ENCODE peak calls at places on chromosomes 7 and 10, in seven cellular contexts. O, N, T, C, D, X and P are unnamed samples.

GRCh38 chr10:88456730-88457129 is 126.4 kb downstream of the RNLS start:
- DNase-seq in O (no peak), N (no peak), T (no peak), C (no peak), D (no peak), X (no peak), P (no peak)

GRCh38 chr7:69457912-69458491 is 140.3 kb upstream of the AUTS2 start:
- DNase-seq in O (no peak), N (no peak), T (no peak), C (no peak), D (no peak), X (no peak), P (no peak)

GRCh38 chr10:114260366-114260765 is 21.3 kb downstream of the VWA2 start:
- DNase-seq in O (no peak), N (no peak), T (no peak), C (no peak), D (no peak), X (no peak), P (no peak)

GRCh38 chr10:34862892-34863291 is 47.8 kb upstream of the PARD3 start:
- DNase-seq in O (no peak), N (no peak), T (no peak), C (no peak), D (no peak), X (no peak), P (no peak)

GRCh38 chr10:110356628-110357245 is 52.0 kb upstream of the SMNDC1 start:
- DNase-seq in O (peak; percentile 72), N (no peak), T (no peak), C (peak; percentile 100), D (no peak), X (peak; percentile 30), P (peak; percentile 78)

GRCh38 chr7:111499027-111499426 is 63.3 kb downstream of the IMMP2L start:
- DNase-seq in O (peak; percentile 7), N (peak; percentile 28), T (no peak), C (no peak), D (no peak), X (peak; percentile 55), P (peak; percentile 80)

GRCh38 chr10:103767756-103768155 is 87.6 kb downstream of the SH3PXD2A start:
- DNase-seq in O (no peak), N (no peak), T (no peak), C (no peak), D (no peak), X (no peak), P (no peak)

GRCh38 chr10:131170042-131170983 is 141.2 kb downstream of the TCERG1L start:
- DNase-seq in O (no peak), N (no peak), T (no peak), C (no peak), D (peak; percentile 32), X (no peak), P (no peak)

GRCh38 chr10:69451784-69452251 is 553 bp downstream of the TSPAN15 start:
- DNase-seq in O (no peak), N (no peak), T (peak; percentile 41), C (no peak), D (peak; percentile 79), X (no peak), P (no peak)

GRCh38 chr10:15879058-15879457 is 18.8 kb upstream of the MINDY3 start:
- DNase-seq in O (no peak), N (peak; percentile 44), T (peak; percentile 44), C (no peak), D (no peak), X (peak; percentile 49), P (no peak)

GRCh38 chr10:119511828-119512515 is 30.5 kb downstream of the RGS10 start:
- DNase-seq in O (no peak), N (no peak), T (no peak), C (no peak), D (no peak), X (no peak), P (no peak)
- TF ChIP-seq SIN3A in O (no peak), N (no peak), T (no peak), C (no peak), D (no peak), X (no peak), P (no peak)

GRCh38 chr7:99004781-99005500 is 126.6 kb downstream of the TRRAP start:
- DNase-seq in O (no peak), N (no peak), T (no peak), C (no peak), D (no peak), X (no peak), P (no peak)
- H3K36me3 ChIP-seq in O (peaks cover 46% of the 10 kb centered on the region), N (peaks cover 79% of the 10 kb centered on the region), T (peaks cover 84% of the 10 kb centered on the region), C (peaks cover 42% of the 10 kb centered on the region), D (peaks cover 13% of the 10 kb centered on the region), X (peaks cover 85% of the 10 kb centered on the region), P (peaks cover 10% of the 10 kb centered on the region)

DNA sequence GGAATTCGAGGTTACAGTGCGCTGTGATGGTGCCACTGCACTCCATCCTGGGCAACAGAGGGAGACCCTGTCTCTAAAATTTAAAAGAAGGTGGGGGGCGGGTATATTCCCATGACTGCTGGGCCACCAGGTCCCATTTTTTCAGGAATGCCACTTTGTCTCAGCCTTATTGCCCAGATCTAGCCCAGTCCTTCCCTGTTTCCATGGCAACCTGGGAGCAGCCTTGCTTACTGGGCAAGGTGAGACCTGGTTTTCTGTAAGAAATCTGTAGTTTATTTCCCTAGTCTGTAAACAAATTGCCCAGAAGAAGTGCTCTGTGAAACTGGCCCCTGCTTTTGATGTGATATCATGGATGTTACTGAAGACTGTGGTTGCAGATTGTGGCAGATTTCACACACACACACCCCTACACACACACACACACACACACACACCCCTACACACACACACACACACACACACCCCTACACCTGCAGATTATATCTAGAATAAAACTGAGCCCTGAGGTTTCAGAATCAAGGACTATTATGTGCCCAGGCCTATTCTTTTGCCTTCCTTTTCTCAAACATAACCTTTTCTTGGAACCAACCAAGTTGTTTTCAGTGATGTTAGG is 19.6 kb downstream of the OGDH start:
- DNase-seq in O (no peak), N (no peak), T (no peak), C (no peak), D (no peak), X (no peak), P (no peak)
- TF ChIP-seq SIN3A in O (no peak), N (no peak), T (no peak), C (no peak), D (no peak), X (no peak), P (no peak)

GRCh38 chr10:95248989-95249388 is 41.8 kb downstream of the PDLIM1 start:
- DNase-seq in O (no peak), N (no peak), T (no peak), C (no peak), D (peak; percentile 38), X (no peak), P (no peak)
- H3K36me3 ChIP-seq in O (peaks cover 6% of the 10 kb centered on the region), N (peaks cover 74% of the 10 kb centered on the region), T (peaks cover 10% of the 10 kb centered on the region), C (peaks cover 57% of the 10 kb centered on the region), D (peaks cover 5% of the 10 kb centered on the region), X (peaks cover 55% of the 10 kb centered on the region), P (no peaks in the 10 kb centered on the region)

GRCh38 chr7:37449621-37450020 is 957 bp upstream of the ELMO1 start:
- DNase-seq in O (no peak), N (no peak), T (no peak), C (no peak), D (no peak), X (no peak), P (no peak)
- TF ChIP-seq SIN3A in O (no peak), N (no peak), T (no peak), C (no peak), D (no peak), X (no peak), P (no peak)

DNA sequence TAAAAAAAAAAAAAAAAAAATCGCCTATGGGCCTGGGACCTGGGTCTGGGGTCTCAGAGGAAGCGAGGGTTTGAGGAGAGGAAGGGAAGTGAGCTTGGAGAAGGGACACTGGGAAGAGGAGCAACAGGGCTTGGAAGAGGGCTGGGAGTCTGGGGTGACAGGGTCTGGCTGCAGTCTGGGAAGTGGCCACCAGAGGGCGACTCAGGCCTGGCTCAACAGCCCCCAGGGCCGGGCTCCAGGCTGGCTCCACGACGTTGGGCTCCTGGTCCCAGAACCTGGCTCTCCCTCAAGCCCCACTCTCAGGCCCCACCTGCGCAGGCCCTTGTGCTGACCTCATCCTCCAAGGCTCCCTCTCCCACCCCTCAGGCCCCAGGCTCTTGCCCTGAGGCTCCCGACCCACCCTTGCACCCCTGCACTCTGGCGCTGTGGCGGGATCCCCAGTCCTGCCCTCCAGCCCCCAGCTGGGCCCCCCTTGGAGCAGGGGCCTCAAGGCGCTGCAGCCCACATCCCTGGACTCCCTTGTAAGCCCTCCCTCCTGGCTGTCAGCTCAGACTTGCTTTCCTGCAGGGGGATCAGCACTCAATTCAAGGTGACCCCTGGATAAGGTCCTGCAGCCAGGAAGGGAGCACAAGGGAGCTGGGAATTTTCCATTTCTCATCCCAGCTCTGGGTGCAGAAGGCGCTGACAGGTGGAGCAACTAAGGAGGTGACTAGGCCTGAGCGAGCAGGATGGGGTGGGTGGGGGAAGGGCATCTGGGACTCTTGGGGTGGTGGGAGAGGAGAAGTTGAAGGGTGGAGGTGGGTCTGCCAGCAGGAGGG is 5.4 kb upstream of the SPACDR start:
- DNase-seq in O (no peak), N (peak; percentile 51), T (peak; percentile 98), C (no peak), D (peak; percentile 99), X (peak; percentile 88), P (peak; percentile 66)
- H3K36me3 ChIP-seq in O (no peaks in the 10 kb centered on the region), N (peaks cover 8% of the 10 kb centered on the region), T (peaks cover 17% of the 10 kb centered on the region), C (peaks cover 15% of the 10 kb centered on the region), D (no peaks in the 10 kb centered on the region), X (peaks cover 62% of the 10 kb centered on the region), P (no peaks in the 10 kb centered on the region)